ENCODE peak calls at places on chromosomes 6 and 20, in four cellular contexts. F is stomach, L is prostate gland, D is spleen. K is an unnamed sample.

GRCh38 chr20:5784735-5785134 is 34.5 kb downstream of the SHLD1 start:
- DNase-seq in D (no peak), F (no peak), L (peak), K (no peak)

GRCh38 chr6:118083711-118084110 is 176.6 kb downstream of the SLC35F1 start:
- DNase-seq in D (no peak), F (no peak), L (no peak), K (no peak)

GRCh38 chr20:35511814-35512420 is 17.5 kb downstream of the C20orf173 start:
- DNase-seq in D (no peak), F (peak), L (no peak), K (no peak)

GRCh38 chr6:149334201-149334600 is 16.7 kb downstream of the TAB2 start:
- DNase-seq in L (no peak), D (no peak), F (no peak), K (no peak)

GRCh38 chr6:14079971-14080370 is 37.6 kb upstream of the CD83 start:
- DNase-seq in D (no peak), L (no peak), F (no peak), K (no peak)

GRCh38 chr6:107638493-107638892 is 148.6 kb downstream of the SOBP start:
- DNase-seq in D (no peak), L (no peak), F (no peak), K (no peak)

GRCh38 chr6:31460361-31461025 is 37.5 kb upstream of the MICB start:
- DNase-seq in D (no peak), L (no peak), F (no peak), K (peak)

GRCh38 chr6:87714093-87714809 is 12.2 kb upstream of the AKIRIN2 start:
- DNase-seq in L (no peak), D (no peak), F (no peak), K (no peak)

GRCh38 chr6:89323461-89324098 is 8.5 kb upstream of the GABRR2 start:
- DNase-seq in D (no peak), F (no peak), L (no peak), K (no peak)

GRCh38 chr6:169251822-169252804 is 1.5 kb downstream of the THBS2 start:
- DNase-seq in D (peak), F (peak), L (no peak), K (no peak)

GRCh38 chr20:61331542-61331941 is 79.5 kb downstream of the CDH4 start:
- DNase-seq in D (peak), F (no peak), L (no peak), K (peak)

GRCh38 chr6:52516269-52516668 is 60.6 kb downstream of the TRAM2 start:
- DNase-seq in D (no peak), L (no peak), F (no peak), K (no peak)

GRCh38 chr20:21436186-21436585 is 38.9 kb upstream of the NKX2-4 start:
- DNase-seq in D (no peak), F (no peak), L (no peak), K (no peak)

GRCh38 chr6:2505624-2506023 is 245.1 kb downstream of the MYLK4 start:
- DNase-seq in D (no peak), F (no peak), L (no peak), K (peak)

GRCh38 chr6:167836722-167837121 is 10.0 kb downstream of the AFDN start:
- DNase-seq in D (no peak), L (no peak), F (no peak), K (no peak)

GRCh38 chr6:166397849-166398248 is 15.1 kb upstream of the MPC1 start:
- DNase-seq in D (no peak), L (no peak), F (no peak), K (no peak)

GRCh38 chr20:20452254-20452676 is 84.4 kb downstream of the INSM1 start:
- DNase-seq in D (peak), L (no peak), F (peak), K (no peak)

GRCh38 chr6:154354265-154354777 is 2.3 kb downstream of the IPCEF1 start:
- DNase-seq in F (no peak), D (no peak), L (no peak), K (no peak)

GRCh38 chr20:32737371-32738223 is 5.7 kb downstream of the COMMD7 start:
- DNase-seq in L (no peak), F (no peak), D (no peak), K (no peak)

GRCh38 chr20:46979603-46980241 is 85.1 kb downstream of the EYA2 start:
- DNase-seq in F (no peak), L (no peak), D (no peak), K (no peak)

GRCh38 chr6:33316603-33317417 is 734 bp downstream of the ZBTB22 start:
- DNase-seq in L (no peak), F (no peak), D (peak), K (no peak)

GRCh38 chr6:11245406-11245990 is 13.0 kb upstream of the NEDD9 start:
- DNase-seq in F (no peak), D (no peak), L (no peak), K (no peak)

GRCh38 chr6:40379811-40380210 is 207.4 kb downstream of the LRFN2 start:
- DNase-seq in L (no peak), F (no peak), D (no peak), K (no peak)

GRCh38 chr6:41647061-41647511 is 8.8 kb downstream of the MDFI start:
- DNase-seq in D (no peak), L (no peak), F (no peak), K (no peak)

GRCh38 chr6:37033255-37033654 is 27.8 kb downstream of the FGD2 start:
- DNase-seq in F (no peak), D (no peak), L (no peak), K (no peak)

GRCh38 chr6:34130870-34131269 is 15.0 kb downstream of the GRM4 start:
- DNase-seq in L (no peak), F (no peak), D (no peak), K (no peak)

GRCh38 chr6:84618836-84619235 is 145.6 kb downstream of the TBX18 start:
- DNase-seq in D (no peak), F (no peak), L (no peak), K (no peak)

GRCh38 chr20:50580016-50580747 is 70.0 kb downstream of the PTPN1 start:
- DNase-seq in L (peak), F (peak), D (peak), K (no peak)

GRCh38 chr20:50583422-50584150 is 73.4 kb downstream of the PTPN1 start:
- DNase-seq in D (peak), L (no peak), F (no peak), K (no peak)

GRCh38 chr20:50582591-50583234 is 72.5 kb downstream of the PTPN1 start:
- DNase-seq in L (no peak), F (no peak), D (peak), K (no peak)

GRCh38 chr20:50580842-50581544 is 70.8 kb downstream of the PTPN1 start:
- DNase-seq in L (no peak), D (peak), F (no peak), K (no peak)

GRCh38 chr20:50582092-50582491 is 71.9 kb downstream of the PTPN1 start:
- DNase-seq in D (peak), L (no peak), F (no peak), K (no peak)
- TF ChIP-seq POLR2AphosphoS5 in D (no peak), L (no peak), F (no peak), K (no peak)

DNA sequence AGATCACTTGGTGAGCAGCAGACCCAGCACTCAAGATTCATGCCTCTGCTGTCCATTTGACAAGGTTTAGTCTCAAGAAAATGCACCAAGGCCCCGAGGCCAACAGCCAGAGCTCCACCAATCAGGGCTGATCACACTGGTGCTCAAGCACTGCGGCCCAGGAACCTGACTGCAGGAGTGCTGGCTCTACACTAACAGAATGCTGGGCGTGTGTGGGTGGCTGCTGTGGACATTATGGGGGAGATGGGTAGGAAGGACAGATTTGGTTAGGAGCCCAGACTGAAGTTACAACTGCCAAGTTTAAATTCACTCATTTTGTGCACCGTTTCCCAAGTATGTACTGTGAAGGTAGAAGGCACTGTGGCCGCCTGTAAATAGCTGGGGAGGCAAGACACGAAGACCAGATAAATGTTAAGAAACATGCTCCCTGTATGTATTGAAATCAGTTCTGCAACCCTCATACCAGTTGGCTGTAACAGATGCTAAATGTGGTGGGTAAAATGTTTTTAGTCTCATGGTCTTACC is 28.1 kb downstream of the SNX5 start:
- DNase-seq in L (no peak), D (no peak), F (no peak), K (no peak)
- TF ChIP-seq POLR2A in L (no peak), D (no peak), F (no peak), K (no peak)

GRCh38 chr6:44298055-44298803 is 14.9 kb downstream of the AARS2 start:
- DNase-seq in D (peak), F (no peak), L (no peak), K (no peak)
- TF ChIP-seq POLR2AphosphoS5 in D (no peak), F (no peak), L (no peak), K (no peak)

GRCh38 chr6:53921639-53922038 is 126.8 kb downstream of the LRRC1 start:
- DNase-seq in D (no peak), L (no peak), F (no peak), K (no peak)
- TF ChIP-seq POLR2A in D (no peak), L (no peak), F (no peak), K (no peak)

K was measured in vagina.